ENCODE peak calls at places on chromosomes 4 and X, in eight cellular contexts. Q, L, N, X, H, U, J and G are unnamed samples.

GRCh38 chrX:50386520-50386919 is 84.1 kb downstream of the DGKK start:
- DNase-seq in N (no peak), H (no peak), X (no peak), U (no peak), L (no peak), Q (no peak), J (no peak), G (no peak)

GRCh38 chr4:27239651-27240050 is 379.0 kb downstream of the STIM2 start:
- DNase-seq in N (no peak), Q (no peak), L (no peak), X (no peak), U (no peak), J (no peak), H (no peak), G (no peak)

GRCh38 chr4:75714681-75715080 is 9.7 kb upstream of the USO1 start:
- DNase-seq in J (no peak), H (no peak), N (no peak), X (no peak), Q (no peak), L (no peak), U (no peak), G (no peak)

GRCh38 chr4:145842224-145842887 is 96.3 kb downstream of the ZNF827 start:
- DNase-seq in N (no peak), L (no peak), X (no peak), U (no peak), H (no peak), J (no peak), Q (no peak), G (no peak)

GRCh38 chr4:2457481-2458295 is 11.2 kb upstream of the RNF4 start:
- DNase-seq in U (no peak), L (no peak), X (no peak), J (no peak), N (no peak), Q (no peak), H (no peak), G (no peak)

GRCh38 chr4:185773419-185773818 is 38.6 kb downstream of the SORBS2 start:
- DNase-seq in J (no peak), Q (no peak), H (no peak), X (no peak), L (no peak), U (no peak), N (no peak), G (no peak)

GRCh38 chr4:94412019-94413017 is 39.4 kb upstream of the PDLIM5 start:
- DNase-seq in Q (no peak), N (peak), J (no peak), X (no peak), U (no peak), H (peak), L (no peak), G (no peak)

GRCh38 chr4:107314156-107314555 is 278.0 kb upstream of the DKK2 start:
- DNase-seq in N (no peak), X (no peak), J (no peak), Q (no peak), L (no peak), U (no peak), H (no peak), G (no peak)

GRCh38 chr4:171813195-171813955 is at the start of gene GALNTL6:
- DNase-seq in H (no peak), N (no peak), X (no peak), L (no peak), U (no peak), Q (no peak), J (no peak), G (no peak)

GRCh38 chrX:24298191-24298590 is 15.7 kb downstream of the SUPT20HL2 start:
- DNase-seq in U (no peak), Q (no peak), H (no peak), J (no peak), X (no peak), N (peak), L (no peak), G (no peak)

GRCh38 chr4:73396993-73397972 is 6.8 kb upstream of the ALB start:
- DNase-seq in L (no peak), Q (no peak), J (no peak), U (no peak), N (no peak), H (no peak), X (no peak), G (no peak)

GRCh38 chr4:40289366-40290188 is 45.6 kb upstream of the CHRNA9 start:
- DNase-seq in J (no peak), X (no peak), Q (no peak), N (no peak), L (no peak), H (no peak), U (peak), G (no peak)